ENCODE peak calls at places on chromosomes 12 and 14, in ten cellular contexts. One of them, this sample, is unnamed.

GRCh38 chr12:104219908-104220404 is 4.4 kb downstream of the TXNRD1 start:
- DNase-seq in psoas muscle: no peak
- DNase-seq in stomach: peak; percentile 55
- DNase-seq in CD4-positive, alpha-beta T cell: peak; percentile 41
- DNase-seq in lung: peak; percentile 44
- DNase-seq in GM23338: no peak
- DNase-seq in left ventricle myocardium inferior: no peak
- DNase-seq in dorsolateral prefrontal cortex: no peak
- DNase-seq in colonic mucosa: peak; percentile 53
- DNase-seq in tibial artery: no peak
- DNase-seq in this sample: no peak

GRCh38 chr14:74921053-74921620 is 1.9 kb downstream of the RPS6KL1 start:
- DNase-seq in left ventricle myocardium inferior: no peak
- DNase-seq in tibial artery: peak; percentile 52
- DNase-seq in dorsolateral prefrontal cortex: no peak
- DNase-seq in colonic mucosa: no peak
- DNase-seq in CD4-positive, alpha-beta T cell: no peak
- DNase-seq in stomach: no peak
- DNase-seq in lung: no peak
- DNase-seq in psoas muscle: no peak
- DNase-seq in GM23338: no peak
- DNase-seq in this sample: no peak

GRCh38 chr14:32469388-32470160 is 140.5 kb downstream of the AKAP6 start:
- DNase-seq in GM23338: peak; percentile 60
- DNase-seq in lung: no peak
- DNase-seq in colonic mucosa: no peak
- DNase-seq in left ventricle myocardium inferior: no peak
- DNase-seq in CD4-positive, alpha-beta T cell: no peak
- DNase-seq in stomach: no peak
- DNase-seq in dorsolateral prefrontal cortex: no peak
- DNase-seq in psoas muscle: no peak
- DNase-seq in tibial artery: no peak
- DNase-seq in this sample: no peak

GRCh38 chr12:116074686-116075085 is 202.8 kb downstream of the MED13L start:
- DNase-seq in colonic mucosa: no peak
- DNase-seq in psoas muscle: no peak
- DNase-seq in GM23338: no peak
- DNase-seq in stomach: no peak
- DNase-seq in CD4-positive, alpha-beta T cell: no peak
- DNase-seq in dorsolateral prefrontal cortex: no peak
- DNase-seq in lung: no peak
- DNase-seq in left ventricle myocardium inferior: no peak
- DNase-seq in tibial artery: no peak
- DNase-seq in this sample: no peak

GRCh38 chr12:62720661-62721330 is 214.2 kb downstream of the PPM1H start:
- DNase-seq in psoas muscle: no peak
- DNase-seq in tibial artery: no peak
- DNase-seq in lung: no peak
- DNase-seq in CD4-positive, alpha-beta T cell: no peak
- DNase-seq in left ventricle myocardium inferior: no peak
- DNase-seq in colonic mucosa: no peak
- DNase-seq in dorsolateral prefrontal cortex: no peak
- DNase-seq in GM23338: no peak
- DNase-seq in stomach: no peak
- DNase-seq in this sample: no peak

GRCh38 chr12:106480259-106480658 is 102.5 kb upstream of the RFX4 start:
- DNase-seq in stomach: no peak
- DNase-seq in dorsolateral prefrontal cortex: no peak
- DNase-seq in CD4-positive, alpha-beta T cell: no peak
- DNase-seq in left ventricle myocardium inferior: no peak
- DNase-seq in tibial artery: no peak
- DNase-seq in GM23338: no peak
- DNase-seq in lung: no peak
- DNase-seq in psoas muscle: no peak
- DNase-seq in colonic mucosa: no peak
- DNase-seq in this sample: no peak

GRCh38 chr12:18581232-18581962 is 156.4 kb downstream of the PLCZ1 start:
- DNase-seq in GM23338: no peak
- DNase-seq in left ventricle myocardium inferior: no peak
- DNase-seq in stomach: no peak
- DNase-seq in tibial artery: no peak
- DNase-seq in colonic mucosa: no peak
- DNase-seq in dorsolateral prefrontal cortex: no peak
- DNase-seq in CD4-positive, alpha-beta T cell: no peak
- DNase-seq in lung: no peak
- DNase-seq in psoas muscle: no peak
- DNase-seq in this sample: no peak

GRCh38 chr12:49974231-49974675 is 1.5 kb downstream of the AQP6 start:
- DNase-seq in lung: peak; percentile 65
- DNase-seq in stomach: peak; percentile 69
- DNase-seq in tibial artery: peak; percentile 76
- DNase-seq in CD4-positive, alpha-beta T cell: no peak
- DNase-seq in psoas muscle: peak; percentile 79
- DNase-seq in colonic mucosa: peak; percentile 43
- DNase-seq in GM23338: peak; percentile 58
- DNase-seq in dorsolateral prefrontal cortex: peak; percentile 86
- DNase-seq in left ventricle myocardium inferior: peak; percentile 69
- DNase-seq in this sample: peak; percentile 72

GRCh38 chr12:111454716-111455447 is 49.2 kb downstream of the SH2B3 start:
- DNase-seq in dorsolateral prefrontal cortex: no peak
- DNase-seq in lung: peak; percentile 7
- DNase-seq in tibial artery: peak; percentile 29
- DNase-seq in GM23338: no peak
- DNase-seq in left ventricle myocardium inferior: no peak
- DNase-seq in psoas muscle: no peak
- DNase-seq in CD4-positive, alpha-beta T cell: no peak
- DNase-seq in stomach: no peak
- DNase-seq in colonic mucosa: no peak
- DNase-seq in this sample: no peak

GRCh38 chr12:105331805-105332251 is 1.3 kb downstream of the C12orf75 start:
- DNase-seq in left ventricle myocardium inferior: no peak
- DNase-seq in GM23338: peak; percentile 68
- DNase-seq in tibial artery: no peak
- DNase-seq in lung: no peak
- DNase-seq in psoas muscle: no peak
- DNase-seq in dorsolateral prefrontal cortex: no peak
- DNase-seq in stomach: peak; percentile 30
- DNase-seq in colonic mucosa: peak; percentile 58
- DNase-seq in CD4-positive, alpha-beta T cell: peak; percentile 13
- DNase-seq in this sample: no peak

GRCh38 chr14:55780156-55780946 is 200.3 kb downstream of the KTN1 start:
- DNase-seq in left ventricle myocardium inferior: peak; percentile 21
- DNase-seq in psoas muscle: peak; percentile 54
- DNase-seq in dorsolateral prefrontal cortex: no peak
- DNase-seq in GM23338: no peak
- DNase-seq in stomach: peak; percentile 78
- DNase-seq in lung: peak; percentile 63
- DNase-seq in CD4-positive, alpha-beta T cell: no peak
- DNase-seq in tibial artery: peak; percentile 80
- DNase-seq in colonic mucosa: no peak
- DNase-seq in this sample: no peak

GRCh38 chr12:19946549-19946948 is 421.8 kb upstream of the PDE3A start:
- DNase-seq in dorsolateral prefrontal cortex: no peak
- DNase-seq in left ventricle myocardium inferior: no peak
- DNase-seq in tibial artery: peak; percentile 61
- DNase-seq in colonic mucosa: no peak
- DNase-seq in GM23338: no peak
- DNase-seq in lung: no peak
- DNase-seq in psoas muscle: no peak
- DNase-seq in stomach: no peak
- DNase-seq in CD4-positive, alpha-beta T cell: no peak
- DNase-seq in this sample: no peak

GRCh38 chr14:76917158-76917596 is 91.0 kb downstream of the LRRC74A start:
- DNase-seq in dorsolateral prefrontal cortex: no peak
- DNase-seq in psoas muscle: peak; percentile 66
- DNase-seq in colonic mucosa: peak; percentile 77
- DNase-seq in GM23338: peak; percentile 96
- DNase-seq in tibial artery: peak; percentile 75
- DNase-seq in stomach: peak; percentile 65
- DNase-seq in lung: peak; percentile 41
- DNase-seq in left ventricle myocardium inferior: peak; percentile 47
- DNase-seq in CD4-positive, alpha-beta T cell: no peak
- DNase-seq in this sample: no peak

DNA sequence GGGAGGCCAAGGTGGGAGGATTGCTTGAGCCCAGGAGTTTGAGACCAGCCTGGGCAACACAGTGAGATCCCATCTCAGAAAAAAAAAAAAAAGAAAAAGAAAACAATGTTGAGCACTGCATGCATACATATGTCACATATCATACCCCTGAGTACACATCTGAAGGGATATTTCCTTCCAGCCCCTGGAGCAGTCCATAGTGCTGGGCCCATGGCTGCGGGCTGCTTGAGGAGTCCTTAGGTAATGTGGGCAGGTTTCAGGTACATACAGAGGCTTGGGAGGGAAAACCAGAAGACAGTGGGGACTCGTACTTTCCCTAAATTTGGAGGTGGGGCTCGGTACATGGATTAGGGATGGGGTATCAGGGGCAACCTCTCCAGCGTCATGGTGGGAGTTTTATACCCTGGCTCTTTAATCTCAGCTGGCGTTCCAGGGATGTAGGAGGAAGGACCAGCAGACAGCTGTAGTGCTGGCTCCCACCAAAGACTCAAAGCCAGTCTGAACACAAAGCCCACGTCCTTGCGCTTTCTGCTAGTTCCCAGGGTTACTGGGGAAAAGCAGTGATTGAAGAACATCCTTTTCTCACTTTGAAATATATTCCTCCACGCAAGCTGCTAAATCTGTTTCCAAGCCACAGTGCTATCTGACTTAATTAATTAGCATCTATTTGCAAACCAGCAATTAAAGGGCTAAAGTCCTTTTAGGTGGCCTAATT is 5.2 kb downstream of the OTUB2 start:
- DNase-seq in lung: no peak
- DNase-seq in colonic mucosa: no peak
- DNase-seq in GM23338: no peak
- DNase-seq in dorsolateral prefrontal cortex: no peak
- DNase-seq in psoas muscle: no peak
- DNase-seq in CD4-positive, alpha-beta T cell: no peak
- DNase-seq in tibial artery: no peak
- DNase-seq in stomach: no peak
- DNase-seq in left ventricle myocardium inferior: no peak
- DNase-seq in this sample: no peak
- H3K27ac ChIP-seq in lung: no peak overlapping the region
- H3K27ac ChIP-seq in colonic mucosa: no peak overlapping the region
- H3K27ac ChIP-seq in GM23338: no peak overlapping the region
- H3K27ac ChIP-seq in dorsolateral prefrontal cortex: no peak overlapping the region
- H3K27ac ChIP-seq in psoas muscle: no peak overlapping the region
- H3K27ac ChIP-seq in CD4-positive, alpha-beta T cell: no peak overlapping the region
- H3K27ac ChIP-seq in tibial artery: no peak overlapping the region
- H3K27ac ChIP-seq in stomach: no peak overlapping the region
- H3K27ac ChIP-seq in left ventricle myocardium inferior: no peak overlapping the region
- H3K27ac ChIP-seq in this sample: no peak overlapping the region

GRCh38 chr12:15634010-15634676 is 155.0 kb downstream of the EPS8 start:
- DNase-seq in psoas muscle: no peak
- DNase-seq in dorsolateral prefrontal cortex: no peak
- DNase-seq in CD4-positive, alpha-beta T cell: no peak
- DNase-seq in tibial artery: no peak
- DNase-seq in GM23338: no peak
- DNase-seq in colonic mucosa: no peak
- DNase-seq in left ventricle myocardium inferior: no peak
- DNase-seq in stomach: no peak
- DNase-seq in lung: no peak
- DNase-seq in this sample: no peak
- H3K27ac ChIP-seq in psoas muscle: no peak overlapping the region
- H3K27ac ChIP-seq in dorsolateral prefrontal cortex: no peak overlapping the region
- H3K27ac ChIP-seq in CD4-positive, alpha-beta T cell: no peak overlapping the region
- H3K27ac ChIP-seq in tibial artery: peak overlapping the region; percentile 31
- H3K27ac ChIP-seq in GM23338: no peak overlapping the region
- H3K27ac ChIP-seq in colonic mucosa: no peak overlapping the region
- H3K27ac ChIP-seq in left ventricle myocardium inferior: peak overlapping the region; percentile 62
- H3K27ac ChIP-seq in stomach: no peak overlapping the region
- H3K27ac ChIP-seq in lung: peak overlapping the region; percentile 45
- H3K27ac ChIP-seq in this sample: no peak overlapping the region

DNA sequence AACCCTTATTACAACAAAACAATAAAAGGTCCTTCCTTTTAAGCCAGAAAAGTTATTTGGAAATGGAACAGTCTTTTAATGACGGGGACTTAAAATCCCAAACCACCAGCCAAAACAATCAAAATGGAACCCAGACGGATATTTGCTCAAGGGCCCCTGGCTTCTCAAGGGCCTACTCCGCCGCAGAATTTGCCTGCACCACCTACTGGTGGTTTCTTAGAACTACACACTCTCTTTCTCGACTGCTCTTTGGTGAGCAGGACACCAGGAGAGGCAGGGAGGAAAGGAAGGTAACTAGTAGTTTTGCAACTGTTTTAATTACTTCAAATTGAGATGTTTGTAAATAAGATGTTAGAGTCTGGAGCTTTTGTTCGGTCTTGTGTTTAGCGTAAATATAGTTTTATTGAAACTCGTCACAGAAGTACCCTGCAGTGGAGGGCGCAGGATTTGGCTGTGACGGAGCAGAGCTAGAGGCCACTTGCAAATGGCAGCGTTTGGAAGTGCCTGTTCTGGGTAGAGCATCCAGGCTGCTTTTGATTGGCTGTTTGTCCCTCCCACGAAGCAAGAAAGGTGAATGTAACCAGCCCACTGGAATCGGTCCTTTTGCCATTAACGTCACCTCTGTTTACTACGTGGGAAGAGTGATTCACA is 238.5 kb downstream of the CACNA1C start:
- DNase-seq in tibial artery: no peak
- DNase-seq in GM23338: peak; percentile 81
- DNase-seq in left ventricle myocardium inferior: no peak
- DNase-seq in psoas muscle: no peak
- DNase-seq in stomach: no peak
- DNase-seq in colonic mucosa: peak; percentile 38
- DNase-seq in lung: no peak
- DNase-seq in dorsolateral prefrontal cortex: no peak
- DNase-seq in CD4-positive, alpha-beta T cell: no peak
- DNase-seq in this sample: no peak
- H3K27ac ChIP-seq in tibial artery: peak overlapping the region; percentile 81
- H3K27ac ChIP-seq in GM23338: no peak overlapping the region
- H3K27ac ChIP-seq in left ventricle myocardium inferior: peak overlapping the region; percentile 83
- H3K27ac ChIP-seq in psoas muscle: no peak overlapping the region
- H3K27ac ChIP-seq in stomach: no peak overlapping the region
- H3K27ac ChIP-seq in colonic mucosa: no peak overlapping the region
- H3K27ac ChIP-seq in lung: peak overlapping the region; percentile 34
- H3K27ac ChIP-seq in dorsolateral prefrontal cortex: no peak overlapping the region
- H3K27ac ChIP-seq in CD4-positive, alpha-beta T cell: no peak overlapping the region
- H3K27ac ChIP-seq in this sample: no peak overlapping the region

DNA sequence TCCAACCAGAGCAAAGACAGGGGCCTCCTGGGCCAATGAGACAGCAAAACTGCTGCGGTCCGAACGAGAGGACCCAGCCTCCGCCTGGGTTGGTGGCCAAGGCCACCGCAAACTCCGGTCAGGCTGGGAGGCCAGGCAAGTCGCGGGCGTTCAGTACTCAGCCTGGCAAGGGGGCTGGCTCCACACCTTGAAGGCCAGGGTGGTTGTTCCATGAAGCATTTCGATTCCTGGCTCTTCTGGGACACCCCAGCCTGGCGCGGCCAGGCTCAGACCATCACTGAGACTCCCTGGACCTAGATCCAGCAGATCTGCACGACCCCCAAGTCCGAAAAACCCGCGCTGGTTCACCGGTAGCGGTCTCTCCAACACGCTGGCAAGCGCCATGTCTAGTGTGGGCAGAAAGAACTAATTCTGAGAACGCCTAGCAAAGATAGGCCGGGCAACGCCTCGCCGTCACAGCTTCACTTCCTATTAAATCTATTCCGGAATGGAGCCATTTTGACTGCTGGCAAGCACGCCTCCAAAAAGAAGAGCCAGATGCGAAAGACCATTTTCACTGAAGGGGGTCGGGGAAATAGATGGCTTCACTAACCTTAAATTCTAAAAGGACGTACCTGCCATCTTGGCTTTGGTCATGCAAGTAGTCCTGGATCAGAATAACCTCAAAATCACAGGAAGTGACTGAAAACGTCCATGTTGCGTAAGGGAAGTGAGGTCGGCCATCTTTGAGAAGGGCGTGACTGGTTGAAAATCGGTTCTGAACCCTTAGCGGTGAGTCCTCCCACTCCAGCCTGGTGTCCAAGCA is at the start of gene PSMB5:
- DNase-seq in CD4-positive, alpha-beta T cell: peak; percentile 78
- DNase-seq in dorsolateral prefrontal cortex: peak; percentile 89
- DNase-seq in stomach: peak; percentile 91
- DNase-seq in left ventricle myocardium inferior: peak; percentile 89
- DNase-seq in GM23338: peak; percentile 98
- DNase-seq in tibial artery: peak; percentile 94
- DNase-seq in psoas muscle: peak; percentile 94
- DNase-seq in colonic mucosa: peak; percentile 91
- DNase-seq in lung: peak; percentile 91
- DNase-seq in this sample: no peak
- H3K27ac ChIP-seq in CD4-positive, alpha-beta T cell: peak within 1 kb of the TSS; percentile 75
- H3K27ac ChIP-seq in dorsolateral prefrontal cortex: peak within 1 kb of the TSS; percentile 98
- H3K27ac ChIP-seq in stomach: peak within 1 kb of the TSS; percentile 80
- H3K27ac ChIP-seq in left ventricle myocardium inferior: peak within 1 kb of the TSS; percentile 96
- H3K27ac ChIP-seq in GM23338: peak within 1 kb of the TSS; percentile 88
- H3K27ac ChIP-seq in tibial artery: peak within 1 kb of the TSS; percentile 90
- H3K27ac ChIP-seq in psoas muscle: peak within 1 kb of the TSS; percentile 93
- H3K27ac ChIP-seq in colonic mucosa: peak within 1 kb of the TSS; percentile 88
- H3K27ac ChIP-seq in lung: peak within 1 kb of the TSS; percentile 99
- H3K27ac ChIP-seq in this sample: peak within 1 kb of the TSS; percentile 99